ENCODE peak calls at places on chromosomes 13 and 19, in six cellular contexts. One of them, this sample, is unnamed.

GRCh38 chr13:45255253-45255987 is 54.6 kb upstream of the KCTD4 start:
- DNase-seq in NCI-H1092: no peak
- DNase-seq in midbrain: no peak
- DNase-seq in A549: no peak
- DNase-seq in astrocyte of the spinal cord: no peak
- DNase-seq in upper lobe of left lung: no peak
- DNase-seq in this sample: no peak

GRCh38 chr19:3224346-3225325 is at the start of gene CELF5:
- DNase-seq in midbrain: peak
- DNase-seq in astrocyte of the spinal cord: no peak
- DNase-seq in NCI-H1092: peak
- DNase-seq in A549: no peak
- DNase-seq in upper lobe of left lung: peak
- DNase-seq in this sample: no peak

GRCh38 chr13:28954810-28955209 is 134.7 kb downstream of the MTUS2 start:
- DNase-seq in NCI-H1092: no peak
- DNase-seq in astrocyte of the spinal cord: no peak
- DNase-seq in A549: no peak
- DNase-seq in upper lobe of left lung: no peak
- DNase-seq in midbrain: no peak
- DNase-seq in this sample: no peak

GRCh38 chr19:28555317-28555716 is 657.6 kb downstream of the UQCRFS1 start:
- DNase-seq in astrocyte of the spinal cord: no peak
- DNase-seq in NCI-H1092: no peak
- DNase-seq in midbrain: no peak
- DNase-seq in A549: no peak
- DNase-seq in upper lobe of left lung: no peak
- DNase-seq in this sample: no peak

GRCh38 chr13:75258159-75258782 is 223.7 kb downstream of the TBC1D4 start:
- DNase-seq in NCI-H1092: peak
- DNase-seq in midbrain: peak
- DNase-seq in upper lobe of left lung: no peak
- DNase-seq in astrocyte of the spinal cord: peak
- DNase-seq in A549: peak
- DNase-seq in this sample: peak

GRCh38 chr13:80584785-80585184 is 243.9 kb upstream of the SPRY2 start:
- DNase-seq in NCI-H1092: no peak
- DNase-seq in upper lobe of left lung: no peak
- DNase-seq in astrocyte of the spinal cord: no peak
- DNase-seq in A549: no peak
- DNase-seq in midbrain: no peak
- DNase-seq in this sample: no peak

GRCh38 chr13:75771818-75772217 is 135.7 kb downstream of the LMO7 start:
- DNase-seq in NCI-H1092: no peak
- DNase-seq in A549: peak
- DNase-seq in astrocyte of the spinal cord: peak
- DNase-seq in upper lobe of left lung: no peak
- DNase-seq in midbrain: no peak
- DNase-seq in this sample: no peak

GRCh38 chr19:57786906-57787305 is 17.4 kb downstream of the ZNF586 start:
- DNase-seq in midbrain: no peak
- DNase-seq in astrocyte of the spinal cord: no peak
- DNase-seq in A549: no peak
- DNase-seq in upper lobe of left lung: no peak
- DNase-seq in NCI-H1092: no peak
- DNase-seq in this sample: no peak

GRCh38 chr19:43699506-43700367 is 16.1 kb upstream of the IRGC start:
- DNase-seq in midbrain: no peak
- DNase-seq in NCI-H1092: no peak
- DNase-seq in A549: no peak
- DNase-seq in upper lobe of left lung: peak
- DNase-seq in astrocyte of the spinal cord: peak
- DNase-seq in this sample: no peak

GRCh38 chr19:5049561-5049960 is 80.6 kb downstream of the KDM4B start:
- DNase-seq in midbrain: no peak
- DNase-seq in astrocyte of the spinal cord: no peak
- DNase-seq in A549: no peak
- DNase-seq in upper lobe of left lung: peak
- DNase-seq in NCI-H1092: no peak
- DNase-seq in this sample: no peak

GRCh38 chr13:89695343-89696257 is 1651.9 kb upstream of the MIR17HG start:
- DNase-seq in astrocyte of the spinal cord: peak
- DNase-seq in A549: peak
- DNase-seq in NCI-H1092: peak
- DNase-seq in midbrain: peak
- DNase-seq in upper lobe of left lung: no peak
- DNase-seq in this sample: peak

GRCh38 chr13:52162279-52163101 is 3.1 kb upstream of the NEK3 start:
- DNase-seq in upper lobe of left lung: no peak
- DNase-seq in NCI-H1092: no peak
- DNase-seq in midbrain: no peak
- DNase-seq in A549: no peak
- DNase-seq in astrocyte of the spinal cord: peak
- DNase-seq in this sample: no peak

GRCh38 chr13:59906413-59907027 is 257.2 kb downstream of the DIAPH3 start:
- DNase-seq in upper lobe of left lung: no peak
- DNase-seq in NCI-H1092: no peak
- DNase-seq in A549: peak
- DNase-seq in astrocyte of the spinal cord: peak
- DNase-seq in midbrain: peak
- DNase-seq in this sample: peak

GRCh38 chr19:2014731-2015610 is 543 bp downstream of the BTBD2 start:
- DNase-seq in NCI-H1092: no peak
- DNase-seq in midbrain: no peak
- DNase-seq in astrocyte of the spinal cord: no peak
- DNase-seq in A549: no peak
- DNase-seq in upper lobe of left lung: peak
- DNase-seq in this sample: no peak

GRCh38 chr13:46555722-46556121 is 2.8 kb downstream of the LRCH1 start:
- DNase-seq in NCI-H1092: no peak
- DNase-seq in astrocyte of the spinal cord: no peak
- DNase-seq in A549: no peak
- DNase-seq in upper lobe of left lung: no peak
- DNase-seq in midbrain: no peak
- DNase-seq in this sample: no peak

GRCh38 chr19:3554254-3555083 is 2.9 kb downstream of the MFSD12 start:
- DNase-seq in NCI-H1092: no peak
- DNase-seq in midbrain: no peak
- DNase-seq in upper lobe of left lung: no peak
- DNase-seq in astrocyte of the spinal cord: no peak
- DNase-seq in A549: no peak
- DNase-seq in this sample: no peak

GRCh38 chr13:54643863-54644262 is 1615.2 kb downstream of the OLFM4 start:
- DNase-seq in astrocyte of the spinal cord: no peak
- DNase-seq in NCI-H1092: no peak
- DNase-seq in upper lobe of left lung: no peak
- DNase-seq in midbrain: no peak
- DNase-seq in A549: no peak
- DNase-seq in this sample: no peak

GRCh38 chr19:17513801-17514200 is 2.4 kb downstream of the PGLS start:
- DNase-seq in A549: no peak
- DNase-seq in NCI-H1092: no peak
- DNase-seq in midbrain: no peak
- DNase-seq in upper lobe of left lung: no peak
- DNase-seq in astrocyte of the spinal cord: no peak
- DNase-seq in this sample: no peak

GRCh38 chr13:99307247-99307646 is at the start of gene GPR183:
- DNase-seq in midbrain: peak
- DNase-seq in A549: no peak
- DNase-seq in NCI-H1092: no peak
- DNase-seq in astrocyte of the spinal cord: peak
- DNase-seq in upper lobe of left lung: no peak
- DNase-seq in this sample: no peak

GRCh38 chr19:46107371-46107770 is 17.1 kb downstream of the IGFL3 start:
- DNase-seq in A549: no peak
- DNase-seq in upper lobe of left lung: no peak
- DNase-seq in astrocyte of the spinal cord: peak
- DNase-seq in NCI-H1092: no peak
- DNase-seq in midbrain: no peak
- DNase-seq in this sample: no peak

GRCh38 chr13:38045278-38046048 is 175.9 kb upstream of the TRPC4 start:
- DNase-seq in upper lobe of left lung: no peak
- DNase-seq in midbrain: no peak
- DNase-seq in astrocyte of the spinal cord: peak
- DNase-seq in A549: peak
- DNase-seq in NCI-H1092: no peak
- DNase-seq in this sample: no peak

GRCh38 chr19:21922276-21922675 is 86.3 kb upstream of the ZNF43 start:
- DNase-seq in upper lobe of left lung: no peak
- DNase-seq in A549: no peak
- DNase-seq in astrocyte of the spinal cord: no peak
- DNase-seq in midbrain: no peak
- DNase-seq in NCI-H1092: no peak
- DNase-seq in this sample: no peak

GRCh38 chr13:42039946-42040729 is 8.3 kb upstream of the DGKH start:
- DNase-seq in NCI-H1092: peak
- DNase-seq in A549: peak
- DNase-seq in midbrain: peak
- DNase-seq in upper lobe of left lung: peak
- DNase-seq in astrocyte of the spinal cord: peak
- DNase-seq in this sample: peak

GRCh38 chr19:2494084-2494446 is 18.1 kb downstream of the GADD45B start:
- DNase-seq in NCI-H1092: no peak
- DNase-seq in A549: peak
- DNase-seq in midbrain: no peak
- DNase-seq in upper lobe of left lung: no peak
- DNase-seq in astrocyte of the spinal cord: peak
- DNase-seq in this sample: no peak

GRCh38 chr19:2428756-2429711 is 1.6 kb upstream of the TIMM13 start:
- DNase-seq in A549: no peak
- DNase-seq in upper lobe of left lung: peak
- DNase-seq in midbrain: no peak
- DNase-seq in astrocyte of the spinal cord: no peak
- DNase-seq in NCI-H1092: no peak
- DNase-seq in this sample: no peak

GRCh38 chr19:47413941-47414340 is 5.4 kb downstream of the MEIS3 start:
- DNase-seq in astrocyte of the spinal cord: no peak
- DNase-seq in A549: no peak
- DNase-seq in midbrain: no peak
- DNase-seq in upper lobe of left lung: no peak
- DNase-seq in NCI-H1092: no peak
- DNase-seq in this sample: no peak

GRCh38 chr13:82634946-82635345 is 1247.3 kb downstream of the SLITRK1 start:
- DNase-seq in NCI-H1092: no peak
- DNase-seq in midbrain: no peak
- DNase-seq in A549: no peak
- DNase-seq in upper lobe of left lung: no peak
- DNase-seq in astrocyte of the spinal cord: no peak
- DNase-seq in this sample: no peak

GRCh38 chr19:1251233-1251502 is 2.8 kb downstream of the MIDN start:
- DNase-seq in A549: peak
- DNase-seq in upper lobe of left lung: no peak
- DNase-seq in midbrain: peak
- DNase-seq in astrocyte of the spinal cord: peak
- DNase-seq in NCI-H1092: no peak
- DNase-seq in this sample: peak